ENCODE peak calls at places on chromosomes 16 and 17, in nine cellular contexts. One of them, this sample, is unnamed.

GRCh38 chr17:76696763-76697701 is 13.7 kb downstream of the MXRA7 start:
- DNase-seq in endothelial cell: no peak
- DNase-seq in glutamatergic neuron: peak
- DNase-seq in thyroid gland: no peak
- DNase-seq in omental fat pad: no peak
- DNase-seq in AG09319: no peak
- DNase-seq in ovary: peak
- DNase-seq in HFF-Myc: no peak
- DNase-seq in astrocyte: peak
- DNase-seq in this sample: no peak

GRCh38 chr17:44023545-44024270 is 8.9 kb upstream of the TMEM101 start:
- DNase-seq in AG09319: no peak
- DNase-seq in ovary: no peak
- DNase-seq in endothelial cell: no peak
- DNase-seq in HFF-Myc: no peak
- DNase-seq in glutamatergic neuron: no peak
- DNase-seq in omental fat pad: no peak
- DNase-seq in astrocyte: no peak
- DNase-seq in thyroid gland: no peak
- DNase-seq in this sample: no peak

GRCh38 chr17:8126306-8127066 is 2.6 kb upstream of the HES7 start:
- DNase-seq in endothelial cell: no peak
- DNase-seq in astrocyte: no peak
- DNase-seq in HFF-Myc: no peak
- DNase-seq in thyroid gland: peak
- DNase-seq in omental fat pad: no peak
- DNase-seq in ovary: peak
- DNase-seq in glutamatergic neuron: peak
- DNase-seq in AG09319: no peak
- DNase-seq in this sample: peak

GRCh38 chr16:89188064-89188441 is 12.3 kb downstream of the SLC22A31 start:
- DNase-seq in AG09319: no peak
- DNase-seq in endothelial cell: peak
- DNase-seq in HFF-Myc: no peak
- DNase-seq in thyroid gland: no peak
- DNase-seq in glutamatergic neuron: peak
- DNase-seq in omental fat pad: no peak
- DNase-seq in ovary: no peak
- DNase-seq in astrocyte: no peak
- DNase-seq in this sample: no peak

GRCh38 chr16:64540449-64540848 is 581.4 kb downstream of the CDH11 start:
- DNase-seq in ovary: no peak
- DNase-seq in HFF-Myc: no peak
- DNase-seq in endothelial cell: no peak
- DNase-seq in omental fat pad: no peak
- DNase-seq in astrocyte: no peak
- DNase-seq in glutamatergic neuron: no peak
- DNase-seq in thyroid gland: no peak
- DNase-seq in AG09319: no peak
- DNase-seq in this sample: peak

GRCh38 chr16:77304883-77305282 is 105.7 kb downstream of the SYCE1L start:
- DNase-seq in AG09319: no peak
- DNase-seq in omental fat pad: no peak
- DNase-seq in endothelial cell: no peak
- DNase-seq in HFF-Myc: no peak
- DNase-seq in ovary: no peak
- DNase-seq in astrocyte: no peak
- DNase-seq in glutamatergic neuron: no peak
- DNase-seq in thyroid gland: no peak
- DNase-seq in this sample: no peak

GRCh38 chr17:76683921-76684745 is 26.6 kb downstream of the MXRA7 start:
- DNase-seq in ovary: peak
- DNase-seq in glutamatergic neuron: no peak
- DNase-seq in thyroid gland: no peak
- DNase-seq in astrocyte: no peak
- DNase-seq in AG09319: no peak
- DNase-seq in endothelial cell: no peak
- DNase-seq in omental fat pad: no peak
- DNase-seq in HFF-Myc: no peak
- DNase-seq in this sample: no peak

GRCh38 chr17:71516149-71516548 is 604.7 kb upstream of the SOX9 start:
- DNase-seq in astrocyte: no peak
- DNase-seq in endothelial cell: no peak
- DNase-seq in thyroid gland: no peak
- DNase-seq in omental fat pad: no peak
- DNase-seq in AG09319: no peak
- DNase-seq in ovary: no peak
- DNase-seq in HFF-Myc: no peak
- DNase-seq in glutamatergic neuron: no peak
- DNase-seq in this sample: peak

GRCh38 chr17:59716427-59716826 is 9.0 kb downstream of the VMP1 start:
- DNase-seq in omental fat pad: no peak
- DNase-seq in glutamatergic neuron: no peak
- DNase-seq in HFF-Myc: no peak
- DNase-seq in astrocyte: no peak
- DNase-seq in ovary: no peak
- DNase-seq in thyroid gland: no peak
- DNase-seq in AG09319: no peak
- DNase-seq in endothelial cell: no peak
- DNase-seq in this sample: no peak

GRCh38 chr16:19458722-19459379 is 41.2 kb downstream of the TMC5 start:
- DNase-seq in thyroid gland: no peak
- DNase-seq in endothelial cell: no peak
- DNase-seq in HFF-Myc: no peak
- DNase-seq in glutamatergic neuron: no peak
- DNase-seq in ovary: no peak
- DNase-seq in astrocyte: no peak
- DNase-seq in omental fat pad: no peak
- DNase-seq in AG09319: no peak
- DNase-seq in this sample: no peak

GRCh38 chr17:76772842-76773521 is 35.1 kb downstream of the MFSD11 start:
- DNase-seq in astrocyte: peak
- DNase-seq in glutamatergic neuron: no peak
- DNase-seq in AG09319: peak
- DNase-seq in HFF-Myc: peak
- DNase-seq in thyroid gland: no peak
- DNase-seq in endothelial cell: no peak
- DNase-seq in ovary: no peak
- DNase-seq in omental fat pad: no peak
- DNase-seq in this sample: peak

GRCh38 chr16:68310441-68311315 is at the start of the genes PRMT7 and SLC7A6OS:
- DNase-seq in omental fat pad: peak
- DNase-seq in HFF-Myc: peak
- DNase-seq in endothelial cell: peak
- DNase-seq in glutamatergic neuron: peak
- DNase-seq in astrocyte: peak
- DNase-seq in ovary: peak
- DNase-seq in thyroid gland: peak
- DNase-seq in AG09319: peak
- DNase-seq in this sample: peak
- TF ChIP-seq CTCF in omental fat pad: no peak
- TF ChIP-seq CTCF in HFF-Myc: no peak
- TF ChIP-seq CTCF in endothelial cell: no peak
- TF ChIP-seq CTCF in glutamatergic neuron: no peak
- TF ChIP-seq CTCF in astrocyte: no peak
- TF ChIP-seq CTCF in ovary: no peak
- TF ChIP-seq CTCF in thyroid gland: no peak
- TF ChIP-seq CTCF in AG09319: peak
- TF ChIP-seq CTCF in this sample: peak

GRCh38 chr16:51473091-51473490 is 322.0 kb upstream of the SALL1 start:
- DNase-seq in AG09319: no peak
- DNase-seq in thyroid gland: no peak
- DNase-seq in ovary: no peak
- DNase-seq in omental fat pad: no peak
- DNase-seq in HFF-Myc: no peak
- DNase-seq in astrocyte: no peak
- DNase-seq in glutamatergic neuron: no peak
- DNase-seq in endothelial cell: no peak
- DNase-seq in this sample: no peak

DNA sequence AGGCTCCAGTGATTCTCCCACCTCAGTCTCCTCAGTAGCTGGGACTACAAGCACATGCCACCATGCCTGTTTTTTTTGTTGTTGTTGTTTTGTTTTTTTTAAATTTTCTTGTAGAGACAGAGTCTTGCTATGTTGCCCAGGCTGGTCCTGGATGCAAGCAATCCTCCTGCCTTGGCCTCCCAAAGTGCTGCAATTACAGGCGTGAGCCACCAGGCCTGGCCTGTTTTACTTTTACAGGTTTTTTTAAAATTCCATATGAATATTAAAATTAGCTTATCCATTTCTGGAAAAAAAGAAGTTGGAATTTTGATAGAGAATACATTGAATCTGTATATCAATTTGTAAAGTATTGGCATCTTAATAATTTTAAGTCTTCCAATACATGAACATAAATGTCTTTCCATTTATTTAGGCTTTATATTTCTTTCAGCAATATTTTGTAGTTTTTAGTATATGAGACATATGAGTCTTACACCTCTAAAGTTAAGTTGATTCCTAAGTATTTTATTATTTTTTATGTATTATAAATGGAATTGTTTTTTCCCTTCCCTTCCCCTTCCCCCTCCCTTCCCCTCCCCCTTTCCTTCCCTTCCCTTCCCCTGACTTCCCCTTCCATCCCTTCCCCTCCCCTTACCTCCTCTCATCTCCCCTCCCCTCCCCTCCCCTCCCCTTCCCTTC is 323.5 kb upstream of the SALL1 start:
- DNase-seq in thyroid gland: no peak
- DNase-seq in glutamatergic neuron: no peak
- DNase-seq in endothelial cell: no peak
- DNase-seq in astrocyte: no peak
- DNase-seq in ovary: no peak
- DNase-seq in HFF-Myc: no peak
- DNase-seq in omental fat pad: no peak
- DNase-seq in AG09319: no peak
- DNase-seq in this sample: no peak
- TF ChIP-seq CTCF in thyroid gland: no peak
- TF ChIP-seq CTCF in glutamatergic neuron: peak
- TF ChIP-seq CTCF in endothelial cell: no peak
- TF ChIP-seq CTCF in astrocyte: no peak
- TF ChIP-seq CTCF in ovary: no peak
- TF ChIP-seq CTCF in HFF-Myc: no peak
- TF ChIP-seq CTCF in omental fat pad: no peak
- TF ChIP-seq CTCF in AG09319: no peak
- TF ChIP-seq CTCF in this sample: no peak

GRCh38 chr17:58328195-58329034 is at the start of gene TSPOAP1:
- DNase-seq in HFF-Myc: no peak
- DNase-seq in ovary: peak
- DNase-seq in glutamatergic neuron: peak
- DNase-seq in astrocyte: no peak
- DNase-seq in AG09319: no peak
- DNase-seq in endothelial cell: no peak
- DNase-seq in omental fat pad: no peak
- DNase-seq in thyroid gland: no peak
- DNase-seq in this sample: no peak
- TF ChIP-seq CTCF in HFF-Myc: no peak
- TF ChIP-seq CTCF in ovary: no peak
- TF ChIP-seq CTCF in glutamatergic neuron: no peak
- TF ChIP-seq CTCF in astrocyte: no peak
- TF ChIP-seq CTCF in AG09319: no peak
- TF ChIP-seq CTCF in endothelial cell: no peak
- TF ChIP-seq CTCF in omental fat pad: no peak
- TF ChIP-seq CTCF in thyroid gland: no peak
- TF ChIP-seq CTCF in this sample: no peak

GRCh38 chr16:30491744-30492308 is 19.3 kb downstream of the ITGAL start:
- DNase-seq in astrocyte: peak
- DNase-seq in omental fat pad: no peak
- DNase-seq in endothelial cell: no peak
- DNase-seq in thyroid gland: peak
- DNase-seq in ovary: no peak
- DNase-seq in AG09319: peak
- DNase-seq in glutamatergic neuron: no peak
- DNase-seq in HFF-Myc: peak
- DNase-seq in this sample: peak
- TF ChIP-seq CTCF in astrocyte: no peak
- TF ChIP-seq CTCF in omental fat pad: no peak
- TF ChIP-seq CTCF in endothelial cell: no peak
- TF ChIP-seq CTCF in thyroid gland: no peak
- TF ChIP-seq CTCF in ovary: no peak
- TF ChIP-seq CTCF in AG09319: no peak
- TF ChIP-seq CTCF in glutamatergic neuron: no peak
- TF ChIP-seq CTCF in HFF-Myc: no peak
- TF ChIP-seq CTCF in this sample: no peak

GRCh38 chr17:56478836-56479447 is 114.6 kb upstream of the NOG start:
- DNase-seq in thyroid gland: no peak
- DNase-seq in glutamatergic neuron: peak
- DNase-seq in HFF-Myc: no peak
- DNase-seq in astrocyte: peak
- DNase-seq in ovary: no peak
- DNase-seq in endothelial cell: peak
- DNase-seq in AG09319: no peak
- DNase-seq in omental fat pad: no peak
- DNase-seq in this sample: peak
- TF ChIP-seq CTCF in thyroid gland: peak
- TF ChIP-seq CTCF in glutamatergic neuron: peak
- TF ChIP-seq CTCF in HFF-Myc: peak
- TF ChIP-seq CTCF in astrocyte: peak
- TF ChIP-seq CTCF in ovary: no peak
- TF ChIP-seq CTCF in endothelial cell: peak
- TF ChIP-seq CTCF in AG09319: peak
- TF ChIP-seq CTCF in omental fat pad: no peak
- TF ChIP-seq CTCF in this sample: peak

GRCh38 chr16:74745109-74745615 is 29.5 kb downstream of the FA2H start:
- DNase-seq in HFF-Myc: no peak
- DNase-seq in glutamatergic neuron: no peak
- DNase-seq in AG09319: no peak
- DNase-seq in omental fat pad: no peak
- DNase-seq in endothelial cell: no peak
- DNase-seq in thyroid gland: no peak
- DNase-seq in ovary: no peak
- DNase-seq in astrocyte: no peak
- DNase-seq in this sample: no peak
- TF ChIP-seq CTCF in HFF-Myc: no peak
- TF ChIP-seq CTCF in glutamatergic neuron: no peak
- TF ChIP-seq CTCF in AG09319: no peak
- TF ChIP-seq CTCF in omental fat pad: no peak
- TF ChIP-seq CTCF in endothelial cell: no peak
- TF ChIP-seq CTCF in thyroid gland: no peak
- TF ChIP-seq CTCF in ovary: no peak
- TF ChIP-seq CTCF in astrocyte: no peak
- TF ChIP-seq CTCF in this sample: no peak